ENCODE peak calls at places on chromosomes 5 and 9, in seven cellular contexts. X is HepG2, E is A549, J is K562, N is SK-N-SH, W is H1, C is GM12878. T is an unnamed sample.

GRCh38 chr9:134551657-134552348 is 89.8 kb upstream of the COL5A1 start:
- DNase-seq in E (peak), J (no peak), X (no peak), N (no peak), W (no peak), C (no peak), T (peak)

GRCh38 chr9:130159814-130160670 is 12.2 kb upstream of the NCS1 start:
- DNase-seq in N (no peak), X (no peak), E (no peak), W (no peak), J (no peak), C (no peak), T (no peak)

GRCh38 chr5:133365738-133366137 is 246.6 kb downstream of the FSTL4 start:
- DNase-seq in E (no peak), J (no peak), C (no peak), X (no peak), N (no peak), W (no peak), T (no peak)

GRCh38 chr9:76987594-76988200 is 31.8 kb upstream of the FOXB2 start:
- DNase-seq in E (peak), J (peak), W (peak), X (peak), C (peak), N (no peak), T (peak)

GRCh38 chr9:122036988-122037387 is 56.1 kb downstream of the TTLL11 start:
- DNase-seq in E (no peak), J (no peak), X (no peak), W (no peak), N (no peak), C (no peak), T (peak)

GRCh38 chr5:104184264-104184663 is 621.7 kb upstream of the NUDT12 start:
- DNase-seq in W (no peak), C (no peak), X (no peak), J (no peak), N (no peak), E (no peak), T (no peak)

GRCh38 chr9:33436445-33436844 is 10.9 kb downstream of the AQP3 start:
- DNase-seq in X (no peak), C (no peak), W (no peak), N (no peak), J (no peak), E (no peak), T (no peak)

GRCh38 chr5:68431181-68431580 is 215.6 kb downstream of the PIK3R1 start:
- DNase-seq in C (no peak), W (no peak), N (no peak), X (no peak), J (no peak), E (no peak), T (no peak)

GRCh38 chr9:23426144-23426543 is 399.9 kb downstream of the ELAVL2 start:
- DNase-seq in N (no peak), W (no peak), X (no peak), E (no peak), C (no peak), J (no peak), T (no peak)

GRCh38 chr5:919356-920000 is 26.8 kb downstream of the TRIP13 start:
- DNase-seq in J (no peak), W (no peak), C (no peak), E (peak), N (no peak), X (peak), T (no peak)

GRCh38 chr5:172164773-172165212 is 23.2 kb downstream of the STK10 start:
- DNase-seq in E (no peak), J (no peak), N (no peak), C (no peak), W (no peak), X (peak), T (peak)

GRCh38 chr5:76081811-76082783 is 1.1 kb upstream of the SV2C start:
- DNase-seq in E (no peak), N (peak), W (no peak), J (no peak), X (no peak), C (no peak), T (no peak)

GRCh38 chr5:158500019-158500418 is 599.7 kb downstream of the EBF1 start:
- DNase-seq in E (no peak), J (no peak), N (no peak), W (no peak), C (no peak), X (no peak), T (no peak)

GRCh38 chr9:69412741-69413150 is 87.7 kb downstream of the ENTREP1 start:
- DNase-seq in N (peak), X (peak), J (peak), E (peak), W (peak), C (no peak), T (peak)

GRCh38 chr9:89500008-89500407 is 2.1 kb upstream of the SEMA4D start:
- DNase-seq in E (no peak), W (no peak), J (no peak), N (no peak), X (no peak), C (no peak), T (no peak)

GRCh38 chr5:14204785-14205321 is 61.7 kb downstream of the TRIO start:
- DNase-seq in C (no peak), W (no peak), N (no peak), J (no peak), E (peak), X (peak), T (peak)

DNA sequence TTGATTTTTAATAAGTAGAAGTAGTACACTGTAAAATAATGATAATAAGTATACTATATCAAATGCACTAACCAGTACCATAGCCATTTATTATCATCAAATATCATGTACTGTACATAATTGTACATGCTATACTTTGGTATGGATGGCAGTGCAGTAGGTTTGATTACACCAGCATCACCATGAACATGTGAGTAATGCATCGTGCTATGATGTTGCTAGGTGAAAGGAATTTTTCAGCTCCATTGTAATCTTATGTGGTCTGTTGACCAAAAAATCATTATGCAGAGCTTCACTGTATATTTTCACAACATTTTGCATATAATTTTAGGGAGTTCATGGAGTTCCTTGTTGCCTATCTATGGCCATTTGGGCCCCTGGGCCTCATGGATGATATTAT is 72.2 kb upstream of the HMHB1 start:
- DNase-seq in W (no peak), X (no peak), E (no peak), N (no peak), C (no peak), J (no peak), T (peak)
- TF ChIP-seq RFX5 in W (no peak), X (no peak), E (no peak), N (no peak), C (no peak), J (no peak), T (no peak)

GRCh38 chr5:10702040-10702629 is 58.9 kb downstream of the DAP start:
- DNase-seq in N (no peak), J (peak), C (no peak), X (no peak), E (no peak), W (no peak), T (peak)
- TF ChIP-seq RFX5 in N (no peak), J (no peak), C (no peak), X (no peak), E (no peak), W (no peak), T (no peak)

DNA sequence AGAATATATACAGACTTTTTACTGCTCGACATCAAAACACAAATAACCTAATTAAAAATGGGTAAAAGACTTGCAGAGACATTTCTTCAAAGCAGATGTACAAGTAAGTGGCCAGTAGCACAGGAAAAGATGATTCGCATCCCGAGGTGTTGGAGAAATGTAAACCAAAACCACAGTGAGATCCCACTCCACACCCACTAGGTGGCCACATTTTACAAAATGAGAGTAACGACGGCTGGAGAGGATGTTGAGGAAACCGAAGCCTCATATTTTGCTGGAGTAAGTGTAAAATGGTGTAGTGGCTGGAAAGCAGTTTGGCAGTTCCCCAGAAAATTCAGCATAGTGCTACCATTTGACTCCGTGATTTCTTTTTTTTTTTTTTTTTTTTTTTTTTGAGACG is 21.3 kb upstream of the GBGT1 start:
- DNase-seq in J (peak), C (no peak), E (peak), X (peak), N (peak), W (no peak), T (peak)
- TF ChIP-seq RFX5 in J (no peak), C (no peak), E (no peak), X (no peak), N (no peak), W (no peak), T (no peak)

GRCh38 chr9:136242908-136243525 is 2.6 kb downstream of the QSOX2 start:
- DNase-seq in C (peak), E (peak), X (no peak), J (no peak), W (no peak), N (no peak), T (no peak)

GRCh38 chr9:136244776-136245193 is 827 bp downstream of the QSOX2 start:
- DNase-seq in C (no peak), J (no peak), E (no peak), W (no peak), X (no peak), N (no peak), T (no peak)

GRCh38 chr9:136242248-136242647 is 3.4 kb downstream of the QSOX2 start:
- DNase-seq in W (no peak), E (no peak), C (no peak), N (no peak), X (no peak), J (no peak), T (no peak)

GRCh38 chr9:136244116-136244775 is 1.4 kb downstream of the QSOX2 start:
- DNase-seq in X (peak), C (peak), W (no peak), J (no peak), N (no peak), E (no peak), T (no peak)

GRCh38 chr9:136243631-136244030 is 2.0 kb downstream of the QSOX2 start:
- DNase-seq in J (no peak), N (no peak), E (no peak), W (no peak), C (peak), X (no peak), T (no peak)
- TF ChIP-seq RFX5 in J (no peak), N (no peak), E (no peak), W (no peak), C (no peak), X (no peak), T (no peak)

GRCh38 chr9:36194326-36195000 is 3.7 kb downstream of the CLTA start:
- DNase-seq in N (no peak), W (no peak), C (no peak), J (no peak), X (no peak), E (no peak), T (peak)
- TF ChIP-seq RFX5 in N (no peak), W (no peak), C (no peak), J (no peak), X (no peak), E (no peak), T (no peak)

T was measured in IMR-90.